ENCODE peak calls at places on chromosomes 4 and X, in four cellular contexts. N is HT1080; U is pulmonary artery endothelial cell; Z is activated naive CD8-positive, alpha-beta T cell treated with anti-CD3 and anti-CD28 coated beads, Interleukin-2, amount 50 U/mL, for 24 hours. W is an unnamed sample.

GRCh38 chr4:84681488-84682274 is 98.8 kb downstream of the CDS1 start:
- DNase-seq in N (peak), U (no peak), Z (no peak), W (peak)

GRCh38 chr4:40749717-40750460 is at the start of gene NSUN7:
- DNase-seq in N (no peak), U (no peak), Z (peak), W (peak)

GRCh38 chr4:23320881-23321612 is 568.8 kb downstream of the PPARGC1A start:
- DNase-seq in N (no peak), U (no peak), Z (no peak), W (no peak)

GRCh38 chr4:145034727-145035211 is 63.2 kb downstream of the ANAPC10 start:
- DNase-seq in N (peak), U (no peak), Z (no peak), W (peak)

GRCh38 chrX:20514358-20514757 is 247.6 kb upstream of the RPS6KA3 start:
- DNase-seq in N (peak), U (no peak), Z (no peak), W (peak)

GRCh38 chr4:38202223-38202622 is 242.0 kb downstream of the PTTG2 start:
- DNase-seq in N (no peak), U (no peak), Z (no peak), W (no peak)

GRCh38 chr4:77893451-77893850 is 30.8 kb downstream of the MRPL1 start:
- DNase-seq in N (no peak), U (no peak), Z (no peak), W (no peak)

GRCh38 chr4:149029056-149029651 is 586.9 kb upstream of the NR3C2 start:
- DNase-seq in N (peak), U (no peak), Z (no peak), W (no peak)

GRCh38 chr4:104989363-104989762 is 157.3 kb upstream of the TET2 start:
- DNase-seq in N (peak), U (no peak), Z (no peak), W (peak)

GRCh38 chr4:244471-244870 is 60.8 kb downstream of the ZNF732 start:
- DNase-seq in N (peak), U (no peak), Z (peak), W (peak)

GRCh38 chrX:125202486-125203378 is 116.9 kb upstream of the TEX13C start:
- DNase-seq in N (no peak), U (no peak), Z (no peak), W (no peak)

GRCh38 chrX:13432376-13432775 is 112.5 kb upstream of the ATXN3L start:
- DNase-seq in N (peak), U (peak), Z (no peak), W (peak)

GRCh38 chrX:9874483-9874882 is 88.3 kb downstream of the SHROOM2 start:
- DNase-seq in N (no peak), U (no peak), Z (no peak), W (no peak)

GRCh38 chr4:143396695-143397094 is 60.0 kb downstream of the GAB1 start:
- DNase-seq in N (no peak), U (no peak), Z (no peak), W (no peak)

GRCh38 chr4:6470502-6471302 is 1.7 kb downstream of the PPP2R2C start:
- DNase-seq in N (peak), U (no peak), Z (no peak), W (peak)

GRCh38 chr4:146456681-146457080 is 65.1 kb downstream of the SLC10A7 start:
- DNase-seq in N (no peak), U (no peak), Z (no peak), W (no peak)

GRCh38 chr4:26176621-26177121 is 144.1 kb upstream of the RBPJ start:
- DNase-seq in N (no peak), U (no peak), Z (no peak), W (peak)

GRCh38 chrX:115460565-115460888 is 100.4 kb upstream of the PLS3 start:
- DNase-seq in N (no peak), U (peak), Z (no peak), W (peak)

GRCh38 chrX:115892787-115893671 is 277.5 kb upstream of the AGTR2 start:
- DNase-seq in N (peak), U (no peak), Z (no peak), W (peak)

GRCh38 chr4:148238086-148238485 is 204.1 kb downstream of the NR3C2 start:
- DNase-seq in N (no peak), U (no peak), Z (no peak), W (no peak)

GRCh38 chr4:78864405-78865024 is 74.7 kb downstream of the PAQR3 start:
- DNase-seq in N (peak), U (peak), Z (no peak), W (peak)

GRCh38 chrX:13087322-13088154 is 43.1 kb upstream of the FAM9C start:
- DNase-seq in N (peak), U (peak), Z (peak), W (peak)

W was measured in mammary epithelial cell.